ENCODE peak calls at places on chromosomes 5 and 9, in nine cellular contexts. F is RWPE1, L is AG04450, X is psoas muscle, V is PC-9, R is chondrocyte, Y is HCT116, N is choroid plexus epithelial cell, M is heart right ventricle. Z is an unnamed sample.

GRCh38 chr9:128882677-128883590 is 1.0 kb downstream of the LRRC8A start:
- DNase-seq in F (peak), L (no peak), X (no peak), V (no peak), R (no peak), Y (no peak), N (no peak), M (no peak), Z (no peak)

GRCh38 chr9:89460551-89460950 is 37.4 kb downstream of the SEMA4D start:
- DNase-seq in F (no peak), L (no peak), X (no peak), V (no peak), R (no peak), Y (no peak), N (no peak), M (no peak), Z (no peak)

GRCh38 chr9:93585259-93585658 is 8.9 kb downstream of the PHF2 start:
- DNase-seq in F (no peak), L (no peak), X (no peak), V (no peak), R (no peak), Y (no peak), N (no peak), M (no peak), Z (no peak)

GRCh38 chr5:124446125-124446524 is 300.3 kb downstream of the ZNF608 start:
- DNase-seq in F (no peak), L (no peak), X (no peak), V (no peak), R (no peak), Y (no peak), N (no peak), M (no peak), Z (no peak)

GRCh38 chr5:152246401-152246800 is 158.7 kb downstream of the NMUR2 start:
- DNase-seq in F (peak), L (no peak), X (no peak), V (no peak), R (no peak), Y (no peak), N (peak), M (peak), Z (no peak)

GRCh38 chr9:112872019-112872418 is 18.7 kb downstream of the SLC46A2 start:
- DNase-seq in F (no peak), L (no peak), X (no peak), V (no peak), R (no peak), Y (no peak), N (no peak), M (no peak), Z (no peak)

GRCh38 chr5:172564187-172564586 is 76.9 kb upstream of the NEURL1B start:
- DNase-seq in F (no peak), L (no peak), X (no peak), V (no peak), R (no peak), Y (no peak), N (no peak), M (no peak), Z (no peak)

GRCh38 chr9:13330396-13331004 is 51.0 kb upstream of the MPDZ start:
- DNase-seq in F (no peak), L (no peak), X (no peak), V (no peak), R (no peak), Y (no peak), N (no peak), M (peak), Z (no peak)

GRCh38 chr5:160621503-160621902 is 199.8 kb downstream of the PTTG1 start:
- DNase-seq in F (peak), L (no peak), X (no peak), V (no peak), R (no peak), Y (no peak), N (no peak), M (no peak), Z (no peak)

GRCh38 chr5:109297900-109298299 is 111.9 kb downstream of the PJA2 start:
- DNase-seq in F (no peak), L (no peak), X (no peak), V (no peak), R (no peak), Y (no peak), N (no peak), M (no peak), Z (no peak)

GRCh38 chr9:93672622-93673270 is 96.4 kb downstream of the PHF2 start:
- DNase-seq in F (no peak), L (no peak), X (no peak), V (no peak), R (no peak), Y (no peak), N (no peak), M (no peak), Z (peak)

GRCh38 chr9:101176384-101176783 is 147.9 kb downstream of the PLPPR1 start:
- DNase-seq in F (no peak), L (no peak), X (no peak), V (no peak), R (no peak), Y (peak), N (no peak), M (no peak), Z (no peak)

GRCh38 chr5:27855491-27855890 is 817.1 kb upstream of the CDH9 start:
- DNase-seq in F (no peak), L (no peak), X (no peak), V (no peak), R (no peak), Y (no peak), N (no peak), M (no peak), Z (no peak)

GRCh38 chr9:109766351-109766750 is 13.6 kb upstream of the PALM2AKAP2 start:
- DNase-seq in F (peak), L (peak), X (no peak), V (no peak), R (no peak), Y (no peak), N (peak), M (no peak), Z (no peak)

GRCh38 chr9:128946945-128947422 is 419 bp downstream of the DOLK start:
- DNase-seq in F (no peak), L (no peak), X (peak), V (no peak), R (peak), Y (no peak), N (peak), M (peak), Z (no peak)

GRCh38 chr9:123607987-123608565 is 252.1 kb downstream of the CRB2 start:
- DNase-seq in F (no peak), L (no peak), X (no peak), V (no peak), R (no peak), Y (no peak), N (no peak), M (no peak), Z (no peak)

GRCh38 chr9:100591639-100592412 is 13.9 kb downstream of the CAVIN4 start:
- DNase-seq in F (no peak), L (no peak), X (no peak), V (no peak), R (no peak), Y (no peak), N (no peak), M (no peak), Z (no peak)

GRCh38 chr9:16344343-16344742 is 526.1 kb downstream of the BNC2 start:
- DNase-seq in F (peak), L (peak), X (no peak), V (no peak), R (no peak), Y (no peak), N (peak), M (no peak), Z (no peak)

GRCh38 chr5:110839004-110839403 is 100.2 kb downstream of the SLC25A46 start:
- DNase-seq in F (no peak), L (no peak), X (no peak), V (no peak), R (no peak), Y (no peak), N (no peak), M (no peak), Z (no peak)

GRCh38 chr5:34624711-34625110 is 31.4 kb upstream of the RAI14 start:
- DNase-seq in F (no peak), L (no peak), X (no peak), V (no peak), R (no peak), Y (no peak), N (no peak), M (no peak), Z (no peak)

GRCh38 chr9:2459756-2460155 is 161.8 kb upstream of the VLDLR start:
- DNase-seq in F (no peak), L (no peak), X (no peak), V (no peak), R (no peak), Y (no peak), N (no peak), M (no peak), Z (no peak)

GRCh38 chr5:34598177-34598794 is 57.8 kb upstream of the RAI14 start:
- DNase-seq in F (peak), L (peak), X (no peak), V (peak), R (no peak), Y (peak), N (peak), M (no peak), Z (no peak)

GRCh38 chr9:123115146-123115913 is 81.9 kb downstream of the GPR21 start:
- DNase-seq in F (no peak), L (no peak), X (no peak), V (no peak), R (no peak), Y (no peak), N (no peak), M (no peak), Z (no peak)

GRCh38 chr5:74262810-74263209 is 377.7 kb downstream of the ENC1 start:
- DNase-seq in F (no peak), L (no peak), X (no peak), V (no peak), R (no peak), Y (no peak), N (no peak), M (no peak), Z (no peak)

GRCh38 chr5:116130471-116130870 is 45.6 kb downstream of the COMMD10 start:
- DNase-seq in F (no peak), L (no peak), X (no peak), V (no peak), R (no peak), Y (no peak), N (peak), M (no peak), Z (no peak)

GRCh38 chr5:161372682-161373344 is 173.7 kb downstream of the GABRB2 start:
- DNase-seq in F (no peak), L (no peak), X (no peak), V (no peak), R (no peak), Y (no peak), N (no peak), M (no peak), Z (no peak)

GRCh38 chr5:150710165-150710564 is 9.3 kb upstream of the RBM22 start:
- DNase-seq in F (peak), L (no peak), X (no peak), V (no peak), R (no peak), Y (no peak), N (peak), M (no peak), Z (no peak)
- TF ChIP-seq CTCF in F (peak), L (peak), X (peak), V (peak), R (peak), Y (peak), N (peak), M (peak), Z (no peak)

DNA sequence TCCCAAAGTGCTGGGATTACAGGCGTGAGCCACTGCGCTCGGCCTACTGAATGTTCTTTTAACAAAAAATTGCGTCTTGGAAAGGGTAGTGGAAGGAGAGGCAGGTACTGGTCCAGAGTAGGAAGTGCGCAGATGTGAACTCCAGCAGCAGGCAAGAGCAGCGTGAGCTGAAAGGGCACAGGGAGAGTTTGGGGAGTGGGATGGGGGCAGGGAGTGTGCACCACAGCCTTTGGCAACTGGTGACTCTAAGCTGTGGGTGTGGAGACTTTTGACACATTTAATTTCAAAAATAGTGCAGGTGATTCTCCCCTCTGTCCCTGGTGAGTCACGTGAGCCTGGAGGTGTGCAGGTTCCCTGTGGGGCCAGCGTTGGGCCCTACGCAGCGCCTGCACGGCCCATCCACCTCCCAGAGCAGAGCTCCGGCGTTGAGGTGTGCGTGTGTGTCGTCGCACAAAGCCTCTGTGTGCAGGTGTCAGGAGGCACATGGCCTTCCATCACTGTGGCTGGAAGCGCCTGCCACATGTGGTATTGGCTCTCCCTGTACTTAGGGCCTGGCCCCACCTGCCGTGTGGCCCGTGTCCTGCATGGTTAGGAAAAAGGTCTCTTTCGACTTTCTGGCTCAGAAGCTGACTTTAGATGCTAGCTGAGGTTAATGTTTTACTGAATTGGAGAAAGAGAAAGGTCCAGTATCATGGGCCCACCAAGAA is 11.5 kb downstream of the SQSTM1 start:
- DNase-seq in F (no peak), L (no peak), X (no peak), V (no peak), R (no peak), Y (no peak), N (peak), M (no peak), Z (no peak)
- TF ChIP-seq CTCF in F (no peak), L (no peak), X (no peak), V (no peak), R (no peak), Y (no peak), N (no peak), M (no peak), Z (no peak)

GRCh38 chr5:40017918-40018317 is 593.1 kb upstream of the DAB2 start:
- DNase-seq in F (no peak), L (no peak), X (no peak), V (no peak), R (no peak), Y (no peak), N (no peak), M (no peak), Z (no peak)

GRCh38 chr5:40027395-40027794 is 602.6 kb upstream of the DAB2 start:
- DNase-seq in F (no peak), L (no peak), X (no peak), V (no peak), R (no peak), Y (no peak), N (no peak), M (no peak), Z (no peak)

GRCh38 chr5:40017151-40017550 is 592.4 kb upstream of the DAB2 start:
- DNase-seq in F (no peak), L (no peak), X (no peak), V (no peak), R (no peak), Y (no peak), N (no peak), M (no peak), Z (no peak)

GRCh38 chr5:40021007-40021406 is 596.2 kb upstream of the DAB2 start:
- DNase-seq in F (no peak), L (no peak), X (no peak), V (no peak), R (no peak), Y (no peak), N (peak), M (no peak), Z (no peak)

DNA sequence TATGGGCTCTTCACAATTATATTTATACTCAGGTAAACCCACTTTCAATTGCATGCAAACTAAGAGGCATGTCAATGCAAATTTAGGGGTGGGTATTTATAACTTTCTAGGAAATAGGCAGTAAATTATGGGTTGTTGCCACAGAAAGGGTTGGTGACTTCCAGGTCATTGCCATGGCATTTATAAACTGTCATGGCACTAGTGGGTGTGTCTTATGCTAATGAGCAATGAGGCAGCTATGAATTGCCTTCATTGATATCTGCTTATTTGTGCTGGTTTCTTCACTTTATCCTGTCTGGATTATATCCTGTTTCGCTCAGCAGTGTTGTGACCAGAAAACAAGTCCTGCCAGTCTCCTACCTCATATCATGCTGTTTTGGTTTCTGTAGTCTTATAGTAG is 597.3 kb upstream of the DAB2 start:
- DNase-seq in F (no peak), L (no peak), X (no peak), V (no peak), R (no peak), Y (no peak), N (no peak), M (no peak), Z (no peak)
- TF ChIP-seq CTCF in F (no peak), L (no peak), X (no peak), V (no peak), R (no peak), Y (no peak), N (no peak), M (no peak), Z (no peak)

DNA sequence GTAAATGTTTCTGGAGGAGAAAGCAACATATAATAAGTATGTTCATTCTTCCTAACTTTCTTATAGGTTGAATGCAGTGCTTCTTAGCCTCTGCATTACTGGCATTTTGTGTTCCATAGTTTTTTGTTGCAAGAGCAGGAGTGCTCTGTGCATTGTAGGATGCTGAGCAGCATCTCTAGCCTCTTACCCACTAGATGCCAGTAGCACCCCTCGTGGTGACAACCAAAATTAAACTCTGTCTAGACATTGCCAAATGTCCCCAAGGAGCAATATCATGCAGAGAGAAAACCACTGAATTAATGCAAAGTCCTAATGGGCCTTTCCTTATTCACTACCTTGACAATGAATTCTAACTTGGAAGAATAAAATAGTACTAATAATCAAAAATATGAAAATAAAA is 147.0 kb downstream of the GLIS3 start:
- DNase-seq in F (no peak), L (no peak), X (no peak), V (no peak), R (no peak), Y (no peak), N (no peak), M (no peak), Z (no peak)
- TF ChIP-seq CTCF in F (no peak), L (no peak), X (no peak), V (peak), R (no peak), Y (peak), N (no peak), M (no peak), Z (no peak)

GRCh38 chr5:134038143-134038542 is 33.4 kb upstream of the VDAC1 start:
- DNase-seq in F (no peak), L (no peak), X (no peak), V (no peak), R (no peak), Y (no peak), N (no peak), M (no peak), Z (no peak)
- TF ChIP-seq CTCF in F (no peak), L (no peak), X (no peak), V (no peak), R (no peak), Y (no peak), N (no peak), M (no peak), Z (no peak)

GRCh38 chr5:138178516-138179276 is at the start of the genes BRD8 and KIF20A:
- DNase-seq in F (peak), L (peak), X (peak), V (peak), R (peak), Y (peak), N (peak), M (peak), Z (peak)

GRCh38 chr5:138179277-138179857 is 455 bp downstream of the KIF20A start:
- DNase-seq in F (peak), L (no peak), X (no peak), V (peak), R (no peak), Y (no peak), N (no peak), M (no peak), Z (no peak)

GRCh38 chr5:138180841-138181240 is 1.9 kb downstream of the KIF20A start:
- DNase-seq in F (no peak), L (no peak), X (no peak), V (no peak), R (no peak), Y (no peak), N (no peak), M (no peak), Z (no peak)

GRCh38 chr5:138177936-138178515 is 404 bp downstream of the BRD8 start:
- DNase-seq in F (peak), L (no peak), X (no peak), V (peak), R (no peak), Y (no peak), N (peak), M (peak), Z (no peak)

DNA sequence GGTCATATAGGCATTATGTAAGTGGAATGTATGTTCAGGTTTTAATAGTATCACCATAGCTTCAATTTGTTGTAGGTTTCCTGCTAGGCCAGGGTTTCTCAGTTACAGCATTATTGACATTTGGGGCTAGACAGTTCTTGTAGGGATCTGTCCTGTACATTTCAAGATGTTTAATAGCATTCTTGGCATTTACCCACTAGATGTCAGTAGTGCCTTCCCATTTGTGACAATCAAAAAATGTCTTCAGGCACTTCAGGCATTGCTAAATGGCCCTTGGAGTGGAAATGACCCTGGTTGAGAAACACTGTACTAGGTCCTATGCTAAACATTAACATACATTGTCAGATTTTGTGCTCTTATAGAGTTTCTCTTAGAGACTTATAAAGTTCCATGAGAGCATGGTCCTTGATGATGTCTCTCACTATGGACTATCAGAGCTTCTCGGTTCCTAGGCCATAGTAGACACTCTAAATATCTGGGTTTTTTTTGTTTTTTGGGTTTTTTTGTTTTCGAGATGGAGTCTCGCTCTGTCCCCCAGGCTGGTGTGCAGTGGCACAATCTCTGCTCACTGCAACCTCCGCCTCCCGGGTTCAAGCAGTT is 1.4 kb downstream of the KIF20A start:
- DNase-seq in F (peak), L (peak), X (no peak), V (peak), R (no peak), Y (peak), N (peak), M (no peak), Z (no peak)
- TF ChIP-seq CTCF in F (peak), L (peak), X (no peak), V (peak), R (peak), Y (peak), N (peak), M (no peak), Z (no peak)

GRCh38 chr5:95847261-95847592 is 24.7 kb upstream of the GLRX start:
- DNase-seq in F (no peak), L (no peak), X (no peak), V (no peak), R (no peak), Y (no peak), N (no peak), M (no peak), Z (no peak)
- TF ChIP-seq CTCF in F (peak), L (no peak), X (no peak), V (peak), R (peak), Y (no peak), N (no peak), M (no peak), Z (no peak)

GRCh38 chr5:140205952-140206351 is 31.0 kb downstream of the CYSTM1 start:
- DNase-seq in F (no peak), L (no peak), X (no peak), V (no peak), R (no peak), Y (no peak), N (no peak), M (no peak), Z (no peak)
- TF ChIP-seq CTCF in F (no peak), L (no peak), X (no peak), V (no peak), R (no peak), Y (peak), N (no peak), M (no peak), Z (no peak)